ENCODE peak calls at places on chromosomes 1 and 21, in ten cellular contexts. Z, B, O, H, G, A, E, M, U and Y are unnamed samples.

GRCh38 chr1:164765557-164765956 is 206.6 kb downstream of the PBX1 start:
- DNase-seq in Z (no peak), B (no peak), O (no peak), H (no peak), G (peak), A (no peak), E (no peak), M (no peak), U (no peak), Y (peak)

GRCh38 chr1:2290595-2291510 is 62.7 kb downstream of the SKI start:
- DNase-seq in Z (peak), B (peak), O (peak), H (peak), G (peak), A (peak), E (no peak), M (no peak), U (peak), Y (peak)

GRCh38 chr1:6241887-6242740 is 1.9 kb upstream of the HES3 start:
- DNase-seq in Z (no peak), B (no peak), O (no peak), H (no peak), G (peak), A (no peak), E (no peak), M (no peak), U (no peak), Y (peak)

GRCh38 chr21:32991299-32991850 is 34.4 kb upstream of the OLIG2 start:
- DNase-seq in Z (no peak), B (no peak), O (no peak), H (no peak), G (no peak), A (no peak), E (no peak), M (no peak), U (no peak), Y (no peak)

GRCh38 chr1:114081145-114082046 is 72.3 kb downstream of the SYT6 start:
- DNase-seq in Z (no peak), B (peak), O (no peak), H (no peak), G (no peak), A (no peak), E (no peak), M (no peak), U (peak), Y (no peak)

GRCh38 chr1:119799599-119800177 is 11.6 kb downstream of the REG4 start:
- DNase-seq in Z (peak), B (no peak), O (no peak), H (no peak), G (no peak), A (no peak), E (no peak), M (no peak), U (no peak), Y (no peak)

GRCh38 chr1:246160398-246160797 is 346.7 kb downstream of the SMYD3 start:
- DNase-seq in Z (no peak), B (no peak), O (no peak), H (no peak), G (no peak), A (no peak), E (no peak), M (no peak), U (no peak), Y (no peak)

GRCh38 chr1:226946285-226946684 is 6.2 kb downstream of the COQ8A start:
- DNase-seq in Z (no peak), B (no peak), O (no peak), H (no peak), G (no peak), A (no peak), E (no peak), M (no peak), U (no peak), Y (no peak)

GRCh38 chr1:11749203-11749689 is 12.7 kb upstream of the C1orf167 start:
- DNase-seq in Z (peak), B (no peak), O (no peak), H (no peak), G (no peak), A (no peak), E (peak), M (no peak), U (peak), Y (peak)

GRCh38 chr1:2213576-2214505 is 14.3 kb upstream of the SKI start:
- DNase-seq in Z (no peak), B (peak), O (no peak), H (no peak), G (peak), A (no peak), E (no peak), M (no peak), U (no peak), Y (peak)

GRCh38 chr1:3271866-3272265 is 182.6 kb upstream of the ARHGEF16 start:
- DNase-seq in Z (no peak), B (no peak), O (no peak), H (no peak), G (no peak), A (no peak), E (no peak), M (no peak), U (no peak), Y (no peak)

GRCh38 chr21:36707763-36708511 is 9.0 kb downstream of the SIM2 start:
- DNase-seq in Z (no peak), B (no peak), O (no peak), H (no peak), G (no peak), A (peak), E (no peak), M (no peak), U (no peak), Y (no peak)

GRCh38 chr21:41659791-41660560 is 106.9 kb downstream of the RIPK4 start:
- DNase-seq in Z (no peak), B (no peak), O (no peak), H (no peak), G (peak), A (no peak), E (no peak), M (no peak), U (no peak), Y (no peak)

GRCh38 chr1:111570781-111571181 is 48.8 kb upstream of the RAP1A start:
- DNase-seq in Z (peak), B (no peak), O (no peak), H (no peak), G (peak), A (no peak), E (peak), M (no peak), U (peak), Y (no peak)

GRCh38 chr21:25283720-25284119 is 323.6 kb downstream of the MRPL39 start:
- DNase-seq in Z (peak), B (no peak), O (no peak), H (no peak), G (peak), A (no peak), E (no peak), M (no peak), U (peak), Y (peak)

GRCh38 chr1:223210786-223211115 is 67.7 kb upstream of the TLR5 start:
- DNase-seq in Z (no peak), B (no peak), O (no peak), H (no peak), G (no peak), A (no peak), E (no peak), M (no peak), U (no peak), Y (no peak)

GRCh38 chr1:89949991-89950624 is 44.8 kb upstream of the ZNF326 start:
- DNase-seq in Z (no peak), B (no peak), O (no peak), H (no peak), G (no peak), A (no peak), E (no peak), M (no peak), U (no peak), Y (no peak)

GRCh38 chr1:1440941-1441888 is 5.7 kb downstream of the VWA1 start:
- DNase-seq in Z (peak), B (peak), O (no peak), H (no peak), G (no peak), A (peak), E (no peak), M (peak), U (peak), Y (peak)

GRCh38 chr1:175857756-175858155 is 114.4 kb upstream of the TNR start:
- DNase-seq in Z (no peak), B (no peak), O (no peak), H (no peak), G (no peak), A (no peak), E (no peak), M (no peak), U (no peak), Y (no peak)

GRCh38 chr1:185936641-185937040 is 202.4 kb downstream of the HMCN1 start:
- DNase-seq in Z (no peak), B (no peak), O (no peak), H (no peak), G (no peak), A (no peak), E (no peak), M (no peak), U (no peak), Y (no peak)

GRCh38 chr1:151006331-151007052 is at the start of gene MINDY1:
- DNase-seq in Z (peak), B (peak), O (no peak), H (peak), G (peak), A (peak), E (peak), M (peak), U (peak), Y (peak)

GRCh38 chr1:206979379-206980043 is 9.3 kb upstream of the FCAMR start:
- DNase-seq in Z (no peak), B (no peak), O (no peak), H (no peak), G (peak), A (no peak), E (peak), M (no peak), U (peak), Y (peak)

GRCh38 chr1:152960452-152961044 is 9.9 kb upstream of the SPRR4 start:
- DNase-seq in Z (peak), B (no peak), O (no peak), H (no peak), G (no peak), A (no peak), E (no peak), M (no peak), U (no peak), Y (no peak)

GRCh38 chr1:55640708-55641473 is 425.7 kb upstream of the USP24 start:
- DNase-seq in Z (peak), B (peak), O (no peak), H (peak), G (peak), A (peak), E (no peak), M (no peak), U (peak), Y (peak)

GRCh38 chr1:208044568-208045241 is 133.8 kb upstream of the CD34 start:
- DNase-seq in Z (peak), B (no peak), O (no peak), H (no peak), G (no peak), A (no peak), E (no peak), M (no peak), U (no peak), Y (no peak)

GRCh38 chr1:145908653-145909052 is 1.2 kb downstream of the ITGA10 start:
- DNase-seq in Z (no peak), B (no peak), O (no peak), H (no peak), G (no peak), A (peak), E (no peak), M (no peak), U (no peak), Y (no peak)

GRCh38 chr1:91759076-91759475 is 126.9 kb downstream of the TGFBR3 start:
- DNase-seq in Z (no peak), B (no peak), O (no peak), H (no peak), G (no peak), A (no peak), E (no peak), M (no peak), U (no peak), Y (no peak)

GRCh38 chr1:224373008-224373590 is 16.4 kb downstream of the CNIH4 start:
- DNase-seq in Z (no peak), B (no peak), O (no peak), H (no peak), G (no peak), A (no peak), E (no peak), M (no peak), U (no peak), Y (no peak)

GRCh38 chr1:201954263-201955008 is 867 bp upstream of the TIMM17A start:
- DNase-seq in Z (peak), B (no peak), O (no peak), H (no peak), G (no peak), A (no peak), E (no peak), M (no peak), U (no peak), Y (no peak)

GRCh38 chr1:170521818-170522217 is 10.1 kb upstream of the GORAB start:
- DNase-seq in Z (no peak), B (no peak), O (no peak), H (no peak), G (peak), A (no peak), E (no peak), M (no peak), U (no peak), Y (peak)

GRCh38 chr1:203216274-203217138 is 13.0 kb downstream of the CHIT1 start:
- DNase-seq in Z (peak), B (peak), O (no peak), H (peak), G (peak), A (peak), E (peak), M (peak), U (peak), Y (peak)

GRCh38 chr1:91529856-91530255 is 29.2 kb downstream of the CDC7 start:
- DNase-seq in Z (no peak), B (no peak), O (no peak), H (no peak), G (peak), A (no peak), E (peak), M (peak), U (peak), Y (peak)

GRCh38 chr1:53592521-53592982 is 133.4 kb downstream of the DMRTB1 start:
- DNase-seq in Z (no peak), B (no peak), O (no peak), H (no peak), G (peak), A (no peak), E (no peak), M (peak), U (no peak), Y (peak)

GRCh38 chr1:33267468-33268205 is 11.3 kb downstream of the ZNF362 start:
- DNase-seq in Z (no peak), B (no peak), O (no peak), H (no peak), G (no peak), A (no peak), E (no peak), M (no peak), U (no peak), Y (no peak)

GRCh38 chr1:227330279-227330678 is 12.0 kb upstream of the CDC42BPA start:
- DNase-seq in Z (no peak), B (no peak), O (no peak), H (no peak), G (no peak), A (no peak), E (no peak), M (no peak), U (no peak), Y (no peak)

GRCh38 chr1:224211262-224211962 is 28.4 kb downstream of the DEGS1 start:
- DNase-seq in Z (peak), B (no peak), O (no peak), H (no peak), G (peak), A (no peak), E (no peak), M (peak), U (no peak), Y (peak)